ENCODE peak calls at places on chromosome 10, in six cellular contexts. A, U, I, O, H and T are unnamed samples.

GRCh38 chr10:86666538-86666937 is 1.8 kb upstream of the LDB3 start:
- DNase-seq in I (no peak), A (no peak), O (no peak), H (no peak), U (no peak), T (no peak)

GRCh38 chr10:118669020-118669766 is 73.7 kb upstream of the PRLHR start:
- DNase-seq in I (no peak), O (peak), U (peak), H (no peak), A (peak), T (peak)

GRCh38 chr10:97827778-97828291 is 21.8 kb upstream of the GOLGA7B start:
- DNase-seq in A (no peak), H (no peak), O (no peak), I (no peak), U (no peak), T (no peak)

GRCh38 chr10:132582795-132583194 is 45.2 kb downstream of the INPP5A start:
- DNase-seq in I (no peak), H (no peak), U (no peak), O (no peak), A (no peak), T (no peak)

GRCh38 chr10:75111367-75111905 is at the start of gene SAMD8:
- DNase-seq in H (peak), U (peak), O (peak), A (peak), I (peak), T (peak)

GRCh38 chr10:8189458-8189857 is 135.0 kb downstream of the GATA3 start:
- DNase-seq in U (no peak), A (no peak), I (peak), O (no peak), H (no peak), T (no peak)

GRCh38 chr10:62376064-62377025 is 2.2 kb downstream of the ZNF365 start:
- DNase-seq in O (no peak), I (no peak), H (no peak), A (no peak), U (no peak), T (no peak)

GRCh38 chr10:132494831-132495230 is 42.8 kb upstream of the INPP5A start:
- DNase-seq in A (no peak), I (no peak), O (no peak), H (no peak), U (no peak), T (no peak)

GRCh38 chr10:97163646-97164535 is 21.9 kb downstream of the SLIT1 start:
- DNase-seq in A (no peak), H (no peak), O (no peak), I (no peak), U (no peak), T (no peak)

GRCh38 chr10:47336387-47337134 is 11.6 kb upstream of the RBP3 start:
- DNase-seq in O (peak), U (no peak), H (no peak), A (no peak), I (no peak), T (no peak)

GRCh38 chr10:15738237-15738928 is 18.7 kb upstream of the ITGA8 start:
- DNase-seq in O (peak), A (peak), I (no peak), U (peak), H (no peak), T (no peak)

GRCh38 chr10:14838582-14839304 is 637 bp downstream of the HSPA14 start:
- DNase-seq in O (peak), I (peak), H (peak), U (peak), A (no peak), T (peak)

GRCh38 chr10:12839349-12839927 is 162.1 kb downstream of the CCDC3 start:
- DNase-seq in O (no peak), H (peak), I (no peak), A (no peak), U (no peak), T (no peak)

DNA sequence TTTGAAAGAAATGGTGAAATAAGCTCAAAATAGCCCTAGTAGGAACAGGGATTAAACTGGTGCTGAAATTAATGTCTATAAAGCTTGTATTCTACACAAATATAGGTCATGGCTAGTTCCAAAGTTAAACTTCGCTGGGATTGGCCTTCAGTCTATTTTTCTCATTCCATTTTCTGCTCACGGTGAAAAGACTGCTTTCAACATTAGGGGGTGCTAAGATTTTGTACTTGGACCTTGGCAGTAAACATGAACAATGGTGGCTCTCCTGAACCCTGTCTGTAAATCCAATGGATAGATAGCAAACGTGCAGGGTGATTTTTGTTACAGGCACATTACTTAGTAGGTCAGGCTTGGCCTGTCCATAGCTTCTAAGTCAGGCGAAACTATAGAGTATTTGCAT is 36.0 kb upstream of the RSU1 start:
- DNase-seq in O (peak), H (no peak), A (no peak), U (peak), I (no peak), T (no peak)
- TF ChIP-seq CTCF in O (peak), H (peak), A (peak), U (peak), I (no peak), T (no peak)

GRCh38 chr10:71641986-71642385 is 77.6 kb downstream of the C10orf105 start:
- DNase-seq in U (no peak), O (no peak), A (no peak), I (no peak), H (no peak), T (no peak)

GRCh38 chr10:71646051-71646450 is 73.5 kb downstream of the C10orf105 start:
- DNase-seq in O (no peak), I (no peak), A (no peak), H (no peak), U (no peak), T (no peak)

GRCh38 chr10:71641449-71641848 is 78.1 kb downstream of the C10orf105 start:
- DNase-seq in H (no peak), O (no peak), I (no peak), A (no peak), U (no peak), T (no peak)

GRCh38 chr10:71644307-71645180 is 75.0 kb downstream of the C10orf105 start:
- DNase-seq in O (no peak), H (no peak), I (no peak), A (no peak), U (no peak), T (peak)

DNA sequence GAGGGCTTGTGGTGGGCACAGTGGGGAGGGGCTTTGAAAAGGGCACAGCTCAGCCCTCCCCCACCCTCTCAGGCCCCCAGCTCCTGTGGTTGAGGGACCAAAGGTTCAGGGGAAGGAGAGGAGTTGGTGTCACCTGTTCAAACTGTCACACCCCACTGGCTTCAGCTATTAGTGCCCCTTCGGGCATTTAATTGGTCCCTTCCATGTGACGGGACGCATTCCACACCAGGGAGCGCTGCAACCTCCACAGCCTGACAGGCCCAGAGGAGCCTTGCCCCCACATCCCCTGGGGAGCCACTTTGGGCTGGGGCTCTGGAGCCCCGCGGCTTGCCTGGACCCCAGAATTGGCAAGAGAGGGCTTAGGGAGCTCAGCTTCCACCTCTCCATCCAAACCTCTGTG is 75.7 kb downstream of the C10orf105 start:
- DNase-seq in A (no peak), H (peak), I (no peak), U (no peak), O (no peak), T (no peak)
- TF ChIP-seq CTCF in A (no peak), H (no peak), I (no peak), U (no peak), O (no peak), T (no peak)

DNA sequence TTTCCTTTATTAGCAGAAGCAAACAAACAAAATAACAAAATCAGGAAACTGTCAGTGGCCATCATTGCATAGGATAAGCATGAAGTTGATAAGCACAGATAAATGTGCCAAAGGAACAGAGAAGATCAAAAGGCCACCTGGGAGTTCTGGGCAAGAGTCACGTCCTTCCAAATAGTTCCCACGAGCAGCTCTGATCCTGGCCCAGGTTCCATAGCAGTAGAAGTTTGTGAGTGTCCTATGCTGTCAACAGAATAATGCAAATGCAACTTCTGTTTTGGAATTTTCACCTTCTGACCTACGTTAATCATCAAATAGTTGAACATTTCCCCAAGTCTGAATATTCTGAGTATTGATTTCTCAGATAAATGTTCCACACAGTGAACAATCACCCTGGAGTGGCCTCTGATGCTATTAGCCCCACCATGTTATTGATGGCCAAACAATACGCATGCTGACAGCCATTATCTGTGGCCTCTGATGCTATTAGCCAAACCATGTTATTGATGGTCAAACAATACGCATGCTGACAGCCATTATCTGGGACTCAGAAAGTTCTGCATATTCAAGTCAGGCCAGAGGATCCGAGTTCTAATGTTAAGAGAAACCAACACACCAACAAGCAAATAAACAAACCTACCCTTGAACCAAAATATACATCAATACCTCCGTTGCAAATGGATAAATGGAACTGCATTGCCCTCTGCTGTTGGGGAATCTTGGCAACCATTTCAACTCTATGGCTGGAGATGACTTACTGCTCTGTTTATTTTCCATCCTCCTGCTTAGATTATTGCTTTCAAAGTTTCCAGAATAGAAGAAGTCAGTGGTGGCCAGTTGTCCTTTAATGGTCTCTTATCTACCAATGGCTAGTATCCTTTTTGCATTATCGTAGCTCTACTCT is 63.3 kb downstream of the MRC1 start:
- DNase-seq in I (peak), H (no peak), A (no peak), O (peak), U (peak), T (peak)
- TF ChIP-seq CTCF in I (peak), H (no peak), A (peak), O (peak), U (peak), T (no peak)

GRCh38 chr10:130159395-130159794 is 23.2 kb downstream of the GLRX3 start:
- DNase-seq in U (no peak), H (no peak), I (no peak), A (no peak), O (no peak), T (no peak)

GRCh38 chr10:130161331-130161730 is 25.1 kb downstream of the GLRX3 start:
- DNase-seq in U (no peak), O (no peak), H (no peak), A (no peak), I (no peak), T (no peak)

DNA sequence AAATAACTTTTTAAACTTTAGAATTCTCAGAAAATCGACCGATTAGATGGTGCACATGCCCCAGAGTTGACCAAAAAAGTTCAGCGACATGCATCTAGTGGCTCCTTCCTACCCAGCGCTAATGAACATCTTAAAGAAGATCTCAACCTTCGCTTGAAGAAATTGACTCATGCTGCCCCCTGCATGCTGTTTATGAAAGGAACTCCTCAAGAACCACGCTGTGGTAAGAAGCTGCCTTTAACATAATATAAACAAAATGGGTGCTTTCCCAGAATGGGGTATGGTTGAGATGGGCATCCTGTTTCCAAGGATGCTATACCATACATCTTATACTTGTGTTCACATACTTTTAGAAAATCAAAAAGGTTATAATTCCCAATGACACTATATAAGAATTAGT is 24.6 kb downstream of the GLRX3 start:
- DNase-seq in O (peak), U (no peak), A (no peak), I (no peak), H (no peak), T (peak)
- TF ChIP-seq CTCF in O (peak), U (peak), A (peak), I (no peak), H (no peak), T (no peak)

DNA sequence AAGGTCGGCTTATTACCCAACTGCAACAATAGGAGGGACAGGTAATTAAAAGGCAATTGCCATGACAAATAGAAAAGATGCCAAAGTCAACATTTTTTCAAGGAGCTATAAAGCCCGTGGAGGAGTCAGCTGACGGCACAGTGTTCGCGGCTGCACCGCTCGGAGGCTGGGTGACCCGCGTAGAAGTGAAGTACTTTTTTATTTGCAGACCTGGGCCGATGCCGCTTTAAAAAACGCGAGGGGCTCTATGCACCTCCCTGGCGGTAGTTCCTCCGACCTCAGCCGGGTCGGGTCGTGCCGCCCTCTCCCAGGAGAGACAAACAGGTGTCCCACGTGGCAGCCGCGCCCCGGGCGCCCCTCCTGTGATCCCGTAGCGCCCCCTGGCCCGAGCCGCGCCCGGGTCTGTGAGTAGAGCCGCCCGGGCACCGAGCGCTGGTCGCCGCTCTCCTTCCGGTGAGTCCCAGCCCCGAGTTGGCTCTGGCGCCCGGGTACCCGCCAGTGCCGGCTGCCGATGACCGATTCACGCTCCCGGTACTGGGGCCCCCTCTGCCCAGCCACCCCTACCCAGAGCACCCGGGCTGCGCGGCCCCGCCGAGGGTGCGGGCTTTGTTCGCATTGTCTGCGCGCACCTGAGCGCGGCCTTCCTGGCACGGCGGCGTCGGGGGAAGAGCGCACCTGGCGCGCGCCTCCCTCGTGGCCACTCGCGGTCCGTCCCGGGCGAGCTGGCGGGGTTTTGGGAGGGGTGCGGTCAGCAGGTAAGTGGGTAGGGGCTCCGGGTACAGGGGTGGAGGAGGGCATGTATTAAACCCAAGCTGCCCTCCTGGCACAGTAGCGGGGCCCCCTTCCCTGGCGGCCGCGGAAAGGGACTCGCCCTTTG is at the start of gene VWA2:
- DNase-seq in I (peak), A (no peak), H (peak), O (no peak), U (no peak), T (peak)
- TF ChIP-seq CTCF in I (no peak), A (no peak), H (peak), O (no peak), U (no peak), T (peak)